ENCODE peak calls at places on chromosomes 12 and 14, in six cellular contexts. One of them, this sample, is unnamed.

GRCh38 chr14:44699391-44699790 is 192.3 kb upstream of the FSCB start:
- DNase-seq in CD8-positive, alpha-beta T cell: no peak
- DNase-seq in left ventricle myocardium inferior: no peak
- DNase-seq in MM.1S: no peak
- DNase-seq in glutamatergic neuron: no peak
- DNase-seq in brain microvascular endothelial cell: no peak
- DNase-seq in this sample: no peak

GRCh38 chr12:100718212-100718611 is 76.4 kb upstream of the ANO4 start:
- DNase-seq in CD8-positive, alpha-beta T cell: no peak
- DNase-seq in left ventricle myocardium inferior: no peak
- DNase-seq in MM.1S: no peak
- DNase-seq in glutamatergic neuron: no peak
- DNase-seq in brain microvascular endothelial cell: no peak
- DNase-seq in this sample: no peak

GRCh38 chr12:119589087-119589486 is 4.5 kb upstream of the TMEM233 start:
- DNase-seq in CD8-positive, alpha-beta T cell: no peak
- DNase-seq in left ventricle myocardium inferior: no peak
- DNase-seq in MM.1S: no peak
- DNase-seq in glutamatergic neuron: no peak
- DNase-seq in brain microvascular endothelial cell: no peak
- DNase-seq in this sample: no peak

GRCh38 chr12:92912052-92912451 is 17.0 kb downstream of the EEA1 start:
- DNase-seq in CD8-positive, alpha-beta T cell: no peak
- DNase-seq in left ventricle myocardium inferior: no peak
- DNase-seq in MM.1S: no peak
- DNase-seq in glutamatergic neuron: no peak
- DNase-seq in brain microvascular endothelial cell: no peak
- DNase-seq in this sample: no peak

GRCh38 chr12:65511134-65511912 is 232.8 kb downstream of the MSRB3 start:
- DNase-seq in CD8-positive, alpha-beta T cell: no peak
- DNase-seq in left ventricle myocardium inferior: peak
- DNase-seq in MM.1S: no peak
- DNase-seq in glutamatergic neuron: no peak
- DNase-seq in brain microvascular endothelial cell: no peak
- DNase-seq in this sample: no peak

GRCh38 chr12:6828671-6829531 is 694 bp downstream of the P3H3 start:
- DNase-seq in CD8-positive, alpha-beta T cell: peak
- DNase-seq in left ventricle myocardium inferior: peak
- DNase-seq in MM.1S: no peak
- DNase-seq in glutamatergic neuron: peak
- DNase-seq in brain microvascular endothelial cell: peak
- DNase-seq in this sample: no peak

GRCh38 chr14:50823763-50824636 is 7.0 kb downstream of the NIN start:
- DNase-seq in CD8-positive, alpha-beta T cell: no peak
- DNase-seq in left ventricle myocardium inferior: no peak
- DNase-seq in MM.1S: no peak
- DNase-seq in glutamatergic neuron: no peak
- DNase-seq in brain microvascular endothelial cell: no peak
- DNase-seq in this sample: no peak

GRCh38 chr12:28172434-28173030 is 17.7 kb upstream of the CCDC91 start:
- DNase-seq in CD8-positive, alpha-beta T cell: no peak
- DNase-seq in left ventricle myocardium inferior: no peak
- DNase-seq in MM.1S: peak
- DNase-seq in glutamatergic neuron: peak
- DNase-seq in brain microvascular endothelial cell: peak
- DNase-seq in this sample: no peak

GRCh38 chr14:50343424-50343823 is 31.3 kb downstream of the DMAC2L start:
- DNase-seq in CD8-positive, alpha-beta T cell: no peak
- DNase-seq in left ventricle myocardium inferior: no peak
- DNase-seq in MM.1S: no peak
- DNase-seq in glutamatergic neuron: no peak
- DNase-seq in brain microvascular endothelial cell: no peak
- DNase-seq in this sample: no peak

GRCh38 chr12:14138495-14138894 is 157.1 kb upstream of the GRIN2B start:
- DNase-seq in CD8-positive, alpha-beta T cell: no peak
- DNase-seq in left ventricle myocardium inferior: no peak
- DNase-seq in MM.1S: no peak
- DNase-seq in glutamatergic neuron: peak
- DNase-seq in brain microvascular endothelial cell: no peak
- DNase-seq in this sample: peak

GRCh38 chr12:7190268-7191055 is 976 bp downstream of the PEX5 start:
- DNase-seq in CD8-positive, alpha-beta T cell: peak
- DNase-seq in left ventricle myocardium inferior: peak
- DNase-seq in MM.1S: no peak
- DNase-seq in glutamatergic neuron: no peak
- DNase-seq in brain microvascular endothelial cell: no peak
- DNase-seq in this sample: peak

GRCh38 chr12:19654630-19655384 is 215.5 kb downstream of the AEBP2 start:
- DNase-seq in CD8-positive, alpha-beta T cell: no peak
- DNase-seq in left ventricle myocardium inferior: no peak
- DNase-seq in MM.1S: no peak
- DNase-seq in glutamatergic neuron: no peak
- DNase-seq in brain microvascular endothelial cell: peak
- DNase-seq in this sample: no peak

GRCh38 chr12:115325858-115326257 is 641.9 kb upstream of the TBX3 start:
- DNase-seq in CD8-positive, alpha-beta T cell: no peak
- DNase-seq in left ventricle myocardium inferior: no peak
- DNase-seq in MM.1S: no peak
- DNase-seq in glutamatergic neuron: no peak
- DNase-seq in brain microvascular endothelial cell: no peak
- DNase-seq in this sample: no peak

GRCh38 chr12:69575346-69575745 is 9.9 kb upstream of the CCT2 start:
- DNase-seq in CD8-positive, alpha-beta T cell: no peak
- DNase-seq in left ventricle myocardium inferior: no peak
- DNase-seq in MM.1S: no peak
- DNase-seq in glutamatergic neuron: no peak
- DNase-seq in brain microvascular endothelial cell: no peak
- DNase-seq in this sample: no peak

GRCh38 chr12:89504560-89505346 is 19.8 kb downstream of the GALNT4 start:
- DNase-seq in CD8-positive, alpha-beta T cell: no peak
- DNase-seq in left ventricle myocardium inferior: no peak
- DNase-seq in MM.1S: no peak
- DNase-seq in glutamatergic neuron: no peak
- DNase-seq in brain microvascular endothelial cell: peak
- DNase-seq in this sample: no peak

GRCh38 chr12:73418541-73418940 is 1119.1 kb upstream of the ATXN7L3B start:
- DNase-seq in CD8-positive, alpha-beta T cell: no peak
- DNase-seq in left ventricle myocardium inferior: no peak
- DNase-seq in MM.1S: no peak
- DNase-seq in glutamatergic neuron: no peak
- DNase-seq in brain microvascular endothelial cell: no peak
- DNase-seq in this sample: no peak

GRCh38 chr12:125100551-125101434 is 35.6 kb downstream of the AACS start:
- DNase-seq in CD8-positive, alpha-beta T cell: no peak
- DNase-seq in left ventricle myocardium inferior: no peak
- DNase-seq in MM.1S: no peak
- DNase-seq in glutamatergic neuron: peak
- DNase-seq in brain microvascular endothelial cell: no peak
- DNase-seq in this sample: no peak

GRCh38 chr12:88530868-88531267 is 49.4 kb downstream of the KITLG start:
- DNase-seq in CD8-positive, alpha-beta T cell: no peak
- DNase-seq in left ventricle myocardium inferior: no peak
- DNase-seq in MM.1S: no peak
- DNase-seq in glutamatergic neuron: no peak
- DNase-seq in brain microvascular endothelial cell: no peak
- DNase-seq in this sample: no peak

GRCh38 chr14:76937181-76938091 is 91.1 kb downstream of the IRF2BPL start:
- DNase-seq in CD8-positive, alpha-beta T cell: no peak
- DNase-seq in left ventricle myocardium inferior: peak
- DNase-seq in MM.1S: no peak
- DNase-seq in glutamatergic neuron: peak
- DNase-seq in brain microvascular endothelial cell: peak
- DNase-seq in this sample: no peak

GRCh38 chr12:55549302-55549701 is at the start of gene OR6C4:
- DNase-seq in CD8-positive, alpha-beta T cell: no peak
- DNase-seq in left ventricle myocardium inferior: no peak
- DNase-seq in MM.1S: no peak
- DNase-seq in glutamatergic neuron: no peak
- DNase-seq in brain microvascular endothelial cell: no peak
- DNase-seq in this sample: no peak

GRCh38 chr12:78898416-78898815 is 33.8 kb downstream of the SYT1 start:
- DNase-seq in CD8-positive, alpha-beta T cell: no peak
- DNase-seq in left ventricle myocardium inferior: peak
- DNase-seq in MM.1S: no peak
- DNase-seq in glutamatergic neuron: peak
- DNase-seq in brain microvascular endothelial cell: no peak
- DNase-seq in this sample: no peak

GRCh38 chr14:32524609-32525391 is 195.7 kb downstream of the AKAP6 start:
- DNase-seq in CD8-positive, alpha-beta T cell: no peak
- DNase-seq in left ventricle myocardium inferior: no peak
- DNase-seq in MM.1S: no peak
- DNase-seq in glutamatergic neuron: no peak
- DNase-seq in brain microvascular endothelial cell: no peak
- DNase-seq in this sample: no peak

GRCh38 chr12:58980768-58981167 is 60.5 kb upstream of the LRIG3 start:
- DNase-seq in CD8-positive, alpha-beta T cell: no peak
- DNase-seq in left ventricle myocardium inferior: no peak
- DNase-seq in MM.1S: no peak
- DNase-seq in glutamatergic neuron: no peak
- DNase-seq in brain microvascular endothelial cell: no peak
- DNase-seq in this sample: no peak

DNA sequence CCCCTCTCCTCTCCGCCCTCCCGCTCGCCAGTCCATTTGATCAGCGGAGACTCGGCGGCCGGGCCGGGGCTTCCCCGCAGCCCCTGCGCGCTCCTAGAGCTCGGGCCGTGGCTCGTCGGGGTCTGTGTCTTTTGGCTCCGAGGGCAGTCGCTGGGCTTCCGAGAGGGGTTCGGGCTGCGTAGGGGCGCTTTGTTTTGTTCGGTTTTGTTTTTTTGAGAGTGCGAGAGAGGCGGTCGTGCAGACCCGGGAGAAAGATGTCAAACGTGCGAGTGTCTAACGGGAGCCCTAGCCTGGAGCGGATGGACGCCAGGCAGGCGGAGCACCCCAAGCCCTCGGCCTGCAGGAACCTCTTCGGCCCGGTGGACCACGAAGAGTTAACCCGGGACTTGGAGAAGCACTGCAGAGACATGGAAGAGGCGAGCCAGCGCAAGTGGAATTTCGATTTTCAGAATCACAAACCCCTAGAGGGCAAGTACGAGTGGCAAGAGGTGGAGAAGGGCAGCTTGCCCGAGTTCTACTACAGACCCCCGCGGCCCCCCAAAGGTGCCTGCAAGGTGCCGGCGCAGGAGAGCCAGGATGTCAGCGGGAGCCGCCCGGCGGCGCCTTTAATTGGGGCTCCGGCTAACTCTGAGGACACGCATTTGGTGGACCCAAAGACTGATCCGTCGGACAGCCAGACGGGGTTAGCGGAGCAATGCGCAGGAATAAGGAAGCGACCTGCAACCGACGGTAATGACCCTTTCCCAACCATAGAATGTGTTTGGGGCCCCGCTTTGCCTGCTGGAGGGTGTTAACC is 616 bp downstream of the CDKN1B start:
- DNase-seq in CD8-positive, alpha-beta T cell: peak
- DNase-seq in left ventricle myocardium inferior: peak
- DNase-seq in MM.1S: peak
- DNase-seq in glutamatergic neuron: peak
- DNase-seq in brain microvascular endothelial cell: no peak
- DNase-seq in this sample: peak
- TF ChIP-seq CTCF in CD8-positive, alpha-beta T cell: no peak
- TF ChIP-seq CTCF in left ventricle myocardium inferior: no peak
- TF ChIP-seq CTCF in MM.1S: no peak
- TF ChIP-seq CTCF in glutamatergic neuron: no peak
- TF ChIP-seq CTCF in brain microvascular endothelial cell: no peak
- TF ChIP-seq CTCF in this sample: no peak

DNA sequence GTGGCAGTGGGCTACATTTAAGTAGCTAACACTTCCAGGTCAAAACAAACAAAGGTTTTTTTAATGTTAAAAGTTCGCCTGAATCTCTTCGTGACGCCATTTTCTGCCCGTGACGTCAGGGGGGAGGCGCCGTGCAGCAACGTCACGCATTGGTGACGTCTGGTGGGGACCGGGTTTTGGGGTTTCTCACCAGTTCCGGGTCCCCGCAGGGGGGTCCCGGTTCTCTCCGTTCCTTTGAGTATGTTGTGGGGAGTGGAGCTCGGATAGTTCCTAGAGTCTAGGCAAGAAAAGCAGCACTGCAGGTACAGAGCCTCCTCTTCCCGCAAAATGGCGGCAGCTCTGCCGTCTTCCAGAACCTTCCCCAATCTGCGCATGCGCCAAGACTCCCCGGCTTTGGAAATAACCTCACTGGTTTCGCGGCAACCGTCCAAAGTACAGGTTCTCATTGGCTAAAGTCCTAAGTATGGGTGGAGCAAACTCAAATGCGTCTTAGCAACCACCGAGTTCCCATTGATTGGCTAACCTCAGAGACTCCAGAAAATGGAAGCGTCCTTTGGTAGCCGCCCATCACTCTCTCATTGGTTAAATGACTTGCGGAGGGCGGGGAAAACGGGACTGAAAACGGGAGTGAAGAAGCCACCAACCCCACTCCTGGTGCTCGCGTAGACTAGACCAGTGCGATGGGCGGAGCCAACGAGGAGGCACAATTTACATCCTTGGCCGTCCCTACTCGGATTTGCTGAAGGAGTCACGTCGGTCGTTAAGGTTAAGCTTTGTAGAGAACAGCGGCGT is at the start of gene RBM23:
- DNase-seq in CD8-positive, alpha-beta T cell: peak
- DNase-seq in left ventricle myocardium inferior: peak
- DNase-seq in MM.1S: peak
- DNase-seq in glutamatergic neuron: peak
- DNase-seq in brain microvascular endothelial cell: peak
- DNase-seq in this sample: peak
- TF ChIP-seq CTCF in CD8-positive, alpha-beta T cell: no peak
- TF ChIP-seq CTCF in left ventricle myocardium inferior: no peak
- TF ChIP-seq CTCF in MM.1S: no peak
- TF ChIP-seq CTCF in glutamatergic neuron: no peak
- TF ChIP-seq CTCF in brain microvascular endothelial cell: no peak
- TF ChIP-seq CTCF in this sample: no peak

GRCh38 chr12:57627504-57628279 is 5.3 kb downstream of the B4GALNT1 start:
- DNase-seq in CD8-positive, alpha-beta T cell: no peak
- DNase-seq in left ventricle myocardium inferior: no peak
- DNase-seq in MM.1S: no peak
- DNase-seq in glutamatergic neuron: peak
- DNase-seq in brain microvascular endothelial cell: no peak
- DNase-seq in this sample: peak
- TF ChIP-seq CTCF in CD8-positive, alpha-beta T cell: peak
- TF ChIP-seq CTCF in left ventricle myocardium inferior: no peak
- TF ChIP-seq CTCF in MM.1S: no peak
- TF ChIP-seq CTCF in glutamatergic neuron: no peak
- TF ChIP-seq CTCF in brain microvascular endothelial cell: peak
- TF ChIP-seq CTCF in this sample: no peak

GRCh38 chr14:71931492-71932228 is 569 bp upstream of the RGS6 start:
- DNase-seq in CD8-positive, alpha-beta T cell: no peak
- DNase-seq in left ventricle myocardium inferior: peak
- DNase-seq in MM.1S: no peak
- DNase-seq in glutamatergic neuron: peak
- DNase-seq in brain microvascular endothelial cell: no peak
- DNase-seq in this sample: no peak

GRCh38 chr14:71933026-71933587 is 878 bp downstream of the RGS6 start:
- DNase-seq in CD8-positive, alpha-beta T cell: no peak
- DNase-seq in left ventricle myocardium inferior: no peak
- DNase-seq in MM.1S: no peak
- DNase-seq in glutamatergic neuron: no peak
- DNase-seq in brain microvascular endothelial cell: no peak
- DNase-seq in this sample: no peak

GRCh38 chr14:71932229-71932951 is at the start of gene RGS6:
- DNase-seq in CD8-positive, alpha-beta T cell: no peak
- DNase-seq in left ventricle myocardium inferior: peak
- DNase-seq in MM.1S: peak
- DNase-seq in glutamatergic neuron: peak
- DNase-seq in brain microvascular endothelial cell: no peak
- DNase-seq in this sample: peak
- TF ChIP-seq CTCF in CD8-positive, alpha-beta T cell: no peak
- TF ChIP-seq CTCF in left ventricle myocardium inferior: peak
- TF ChIP-seq CTCF in MM.1S: no peak
- TF ChIP-seq CTCF in glutamatergic neuron: no peak
- TF ChIP-seq CTCF in brain microvascular endothelial cell: no peak
- TF ChIP-seq CTCF in this sample: peak

GRCh38 chr12:52380271-52380694 is 5.2 kb downstream of the KRT84 start:
- DNase-seq in CD8-positive, alpha-beta T cell: no peak
- DNase-seq in left ventricle myocardium inferior: no peak
- DNase-seq in MM.1S: no peak
- DNase-seq in glutamatergic neuron: peak
- DNase-seq in brain microvascular endothelial cell: peak
- DNase-seq in this sample: no peak
- TF ChIP-seq CTCF in CD8-positive, alpha-beta T cell: no peak
- TF ChIP-seq CTCF in left ventricle myocardium inferior: peak
- TF ChIP-seq CTCF in MM.1S: peak
- TF ChIP-seq CTCF in glutamatergic neuron: peak
- TF ChIP-seq CTCF in brain microvascular endothelial cell: peak
- TF ChIP-seq CTCF in this sample: peak

This sample was measured in progenitor cell of endocrine pancreas.